ENCODE peak calls at places on chromosomes 1 and 21, in nine cellular contexts. Z, C, J, B, L, M, G, U and D are unnamed samples.

GRCh38 chr1:107681001-107681479 is 283.9 kb downstream of the VAV3 start:
- DNase-seq in Z (no peak), L (no peak), U (no peak), B (no peak), C (no peak), J (no peak), M (no peak), G (no peak), D (no peak)

GRCh38 chr1:94602312-94602711 is 60.8 kb upstream of the F3 start:
- DNase-seq in C (peak), G (no peak), L (no peak), U (no peak), Z (no peak), M (no peak), B (no peak), J (peak), D (no peak)

GRCh38 chr1:229430761-229431269 is 3.1 kb downstream of the ACTA1 start:
- DNase-seq in Z (peak), G (no peak), J (peak), C (peak), M (no peak), U (no peak), B (no peak), L (no peak), D (no peak)

GRCh38 chr1:21291964-21292363 is 1.7 kb upstream of the ECE1 start:
- DNase-seq in C (no peak), B (no peak), Z (no peak), M (no peak), G (no peak), U (no peak), L (no peak), J (no peak), D (no peak)

GRCh38 chr1:41918450-41919043 is at the start of gene HIVEP3:
- DNase-seq in G (no peak), Z (no peak), C (no peak), U (no peak), M (no peak), J (no peak), B (no peak), L (no peak), D (peak)

GRCh38 chr1:72431810-72432209 is 149.5 kb upstream of the NEGR1 start:
- DNase-seq in M (no peak), C (no peak), G (no peak), Z (no peak), B (no peak), L (no peak), J (no peak), U (no peak), D (no peak)

GRCh38 chr1:209589440-209589839 is 5.9 kb downstream of the CAMK1G start:
- DNase-seq in Z (no peak), M (no peak), L (no peak), U (no peak), C (no peak), B (no peak), G (no peak), J (no peak), D (no peak)

GRCh38 chr1:93734999-93735398 is 53.4 kb upstream of the BCAR3 start:
- DNase-seq in B (no peak), M (no peak), Z (peak), G (no peak), U (no peak), L (no peak), J (no peak), C (no peak), D (no peak)

GRCh38 chr21:16426936-16427335 is 697.2 kb downstream of the USP25 start:
- DNase-seq in U (no peak), C (no peak), G (no peak), M (no peak), B (no peak), Z (no peak), L (no peak), J (no peak), D (no peak)

GRCh38 chr1:67084765-67085318 is 30.9 kb upstream of the SLC35D1 start:
- DNase-seq in U (no peak), L (no peak), Z (no peak), B (no peak), M (no peak), C (no peak), G (no peak), J (no peak), D (no peak)

GRCh38 chr1:244054924-244055263 is 3.8 kb downstream of the ZBTB18 start:
- DNase-seq in C (no peak), B (no peak), L (no peak), G (no peak), U (no peak), M (peak), Z (no peak), J (no peak), D (no peak)

GRCh38 chr1:212432163-212432705 is 486 bp upstream of the NENF start:
- DNase-seq in U (no peak), B (no peak), M (no peak), L (no peak), C (no peak), J (peak), Z (peak), G (no peak), D (no peak)

GRCh38 chr1:114315601-114316000 is 161.9 kb upstream of the SYT6 start:
- DNase-seq in Z (no peak), B (no peak), C (no peak), M (no peak), G (no peak), L (no peak), U (no peak), J (no peak), D (no peak)

GRCh38 chr1:66282343-66282852 is 251.6 kb upstream of the SGIP1 start:
- DNase-seq in C (no peak), B (no peak), U (no peak), M (no peak), L (no peak), J (peak), Z (no peak), G (peak), D (no peak)

GRCh38 chr1:186655877-186656276 is 24.3 kb downstream of the PTGS2 start:
- DNase-seq in U (no peak), B (no peak), J (no peak), L (no peak), Z (no peak), G (no peak), M (no peak), C (no peak), D (no peak)

GRCh38 chr1:99766378-99766800 is at the start of gene FRRS1:
- DNase-seq in U (peak), B (no peak), C (peak), G (peak), L (no peak), M (peak), Z (peak), J (peak), D (peak)

GRCh38 chr1:227894306-227894721 is 53.4 kb downstream of the WNT9A start:
- DNase-seq in U (peak), G (no peak), Z (no peak), M (no peak), J (no peak), C (peak), B (no peak), L (peak), D (no peak)

GRCh38 chr1:9715536-9716226 is 64.2 kb downstream of the PIK3CD start:
- DNase-seq in U (no peak), J (no peak), L (no peak), G (no peak), M (peak), B (no peak), Z (no peak), C (no peak), D (no peak)

GRCh38 chr1:186033744-186034345 is 299.7 kb downstream of the HMCN1 start:
- DNase-seq in L (no peak), C (no peak), U (no peak), Z (no peak), B (no peak), G (no peak), J (no peak), M (no peak), D (no peak)

GRCh38 chr1:207805841-207806421 is 54.1 kb downstream of the CD46 start:
- DNase-seq in G (no peak), Z (peak), J (no peak), M (no peak), L (no peak), U (peak), C (peak), B (peak), D (peak)

GRCh38 chr1:151693057-151693651 is 23.4 kb downstream of the CELF3 start:
- DNase-seq in Z (peak), C (no peak), B (no peak), J (peak), L (no peak), U (no peak), G (no peak), M (no peak), D (no peak)

GRCh38 chr1:229613938-229614337 is 12.0 kb downstream of the TAF5L start:
- DNase-seq in U (no peak), G (no peak), M (no peak), L (no peak), C (no peak), J (no peak), B (no peak), Z (no peak), D (no peak)

GRCh38 chr1:28147264-28148094 is 29.0 kb downstream of the PTAFR start:
- DNase-seq in B (no peak), L (no peak), G (no peak), U (no peak), J (no peak), Z (no peak), M (peak), C (no peak), D (no peak)

GRCh38 chr1:36494971-36495370 is 12.3 kb upstream of the CSF3R start:
- DNase-seq in M (peak), L (no peak), C (no peak), U (no peak), J (no peak), G (no peak), Z (no peak), B (peak), D (no peak)

GRCh38 chr1:109151146-109151545 is 37.2 kb downstream of the ELAPOR1 start:
- DNase-seq in Z (no peak), C (peak), J (no peak), U (no peak), G (no peak), L (no peak), B (no peak), M (no peak), D (peak)

GRCh38 chr1:42328916-42329496 is 6.0 kb downstream of the FOXJ3 start:
- DNase-seq in B (no peak), G (no peak), L (no peak), J (no peak), M (no peak), C (no peak), Z (no peak), U (no peak), D (no peak)

GRCh38 chr1:239389703-239390102 is 3.3 kb downstream of the CHRM3 start:
- DNase-seq in M (no peak), Z (no peak), B (no peak), J (no peak), C (no peak), G (no peak), U (no peak), L (no peak), D (no peak)

GRCh38 chr1:212656730-212657129 is 42.9 kb downstream of the BATF3 start:
- DNase-seq in J (peak), B (no peak), U (no peak), M (no peak), L (peak), Z (no peak), C (no peak), G (no peak), D (no peak)

GRCh38 chr1:208126108-208126507 is 118.1 kb downstream of the PLXNA2 start:
- DNase-seq in C (no peak), G (no peak), L (no peak), J (no peak), B (peak), U (no peak), Z (no peak), M (no peak), D (no peak)

GRCh38 chr1:30762931-30763653 is 5.5 kb upstream of the LAPTM5 start:
- DNase-seq in L (no peak), U (no peak), M (no peak), G (no peak), B (no peak), C (no peak), J (no peak), Z (no peak), D (no peak)

GRCh38 chr1:30763654-30764248 is 6.2 kb upstream of the LAPTM5 start:
- DNase-seq in C (no peak), Z (no peak), M (no peak), G (no peak), U (no peak), L (no peak), J (no peak), B (peak), D (peak)

GRCh38 chr1:30761312-30762151 is 4.0 kb upstream of the LAPTM5 start:
- DNase-seq in Z (peak), B (no peak), M (no peak), G (no peak), C (no peak), L (no peak), U (no peak), J (peak), D (no peak)

GRCh38 chr1:30760596-30761311 is 3.2 kb upstream of the LAPTM5 start:
- DNase-seq in G (no peak), M (peak), Z (peak), L (no peak), J (no peak), B (no peak), C (no peak), U (no peak), D (no peak)

DNA sequence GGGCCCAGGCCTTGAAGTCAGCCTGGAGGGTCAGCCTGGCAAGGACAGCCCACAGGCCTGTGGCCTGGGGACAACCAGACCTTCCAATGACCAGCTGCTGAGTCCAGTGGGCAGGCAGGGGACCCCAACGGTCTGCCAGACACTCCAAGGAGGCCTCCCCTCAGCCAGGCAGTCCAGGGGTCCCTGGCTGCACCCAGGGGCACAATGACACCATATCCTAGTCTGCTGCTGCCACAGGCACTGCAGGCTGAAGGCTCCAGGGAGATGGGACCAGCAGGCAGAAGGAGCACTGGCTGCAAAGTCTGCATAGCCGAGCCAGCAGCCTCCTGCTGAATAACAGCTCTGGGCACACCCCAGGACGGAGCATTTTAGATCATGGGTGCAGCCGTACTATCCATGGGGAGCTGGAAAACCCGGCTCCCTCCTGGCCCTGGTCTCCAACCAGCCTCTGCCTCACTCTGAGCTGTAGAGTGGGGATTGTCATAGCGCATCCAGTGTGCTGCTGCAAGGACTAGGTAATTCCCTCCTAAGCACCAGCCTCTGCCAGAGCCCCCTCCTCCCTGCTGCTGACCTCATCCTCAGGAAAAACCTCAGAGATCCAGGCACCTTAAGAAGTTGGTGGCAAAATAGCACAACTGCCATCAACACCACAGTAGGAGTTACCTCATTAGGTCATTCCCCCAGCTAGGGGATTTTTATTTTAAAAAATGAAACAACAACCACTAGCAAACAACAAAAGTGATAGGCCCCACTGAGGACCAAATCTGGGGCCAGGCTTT is 4.8 kb upstream of the LAPTM5 start:
- DNase-seq in B (no peak), L (no peak), C (no peak), U (no peak), Z (no peak), M (peak), J (no peak), G (no peak), D (no peak)
- TF ChIP-seq POLR2A in B (no peak), L (no peak), C (no peak), U (no peak), Z (no peak), M (no peak), J (no peak), G (peak), D (no peak)

GRCh38 chr1:11719313-11720032 is 16.5 kb upstream of the AGTRAP start:
- DNase-seq in C (peak), U (peak), J (peak), M (peak), G (peak), Z (peak), L (no peak), B (peak), D (peak)
- TF ChIP-seq POLR2A in C (no peak), U (no peak), J (peak), M (no peak), G (no peak), Z (no peak), L (no peak), B (no peak), D (no peak)

DNA sequence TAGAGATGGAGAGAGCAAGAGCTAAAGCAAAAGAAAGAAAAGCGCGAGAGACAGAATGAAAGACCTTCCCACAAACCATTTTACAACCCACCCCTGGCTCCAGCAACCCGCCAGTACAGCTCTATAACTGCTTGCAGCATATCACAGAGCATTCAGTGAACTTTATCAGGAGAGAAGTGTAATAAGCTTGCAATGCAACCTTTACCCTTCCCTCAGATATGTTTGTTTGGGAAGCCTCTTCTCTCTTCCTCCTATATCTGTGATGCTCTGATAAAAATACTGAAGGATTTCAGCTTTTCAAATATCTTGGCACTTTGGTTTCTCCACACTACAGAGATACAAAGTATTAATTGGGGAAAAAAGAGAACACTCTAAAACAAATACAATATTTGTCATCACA is 6.9 kb downstream of the CRP start:
- DNase-seq in B (no peak), U (no peak), Z (no peak), M (no peak), C (no peak), G (no peak), L (no peak), J (no peak), D (no peak)
- TF ChIP-seq POLR2A in B (no peak), U (no peak), Z (no peak), M (no peak), C (no peak), G (no peak), L (no peak), J (no peak), D (no peak)

DNA sequence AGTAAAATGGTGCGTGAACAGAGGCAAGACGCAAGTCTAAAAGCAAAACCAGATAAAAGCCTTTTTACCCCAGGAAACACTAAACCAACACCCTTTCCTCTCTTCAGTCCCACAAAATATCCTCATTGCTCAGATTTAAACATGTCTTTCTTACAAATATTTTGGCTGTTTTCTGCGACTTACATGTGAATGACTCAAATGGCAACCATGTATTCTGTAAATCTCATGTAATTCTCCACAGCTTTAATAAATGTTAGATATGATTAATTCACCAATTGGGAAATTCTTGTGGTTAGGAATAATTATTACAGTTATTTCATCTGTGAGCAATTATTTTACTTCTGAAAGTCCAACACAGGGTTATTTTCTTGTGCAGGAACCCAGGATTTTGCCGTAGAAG is 431.4 kb downstream of the LMO4 start:
- DNase-seq in B (no peak), L (no peak), Z (no peak), G (no peak), M (no peak), J (no peak), C (no peak), U (no peak), D (no peak)
- TF ChIP-seq POLR2A in B (no peak), L (no peak), Z (no peak), G (no peak), M (no peak), J (no peak), C (no peak), U (no peak), D (no peak)

GRCh38 chr1:205477759-205478247 is 22.0 kb upstream of the BLACAT1 start:
- DNase-seq in U (no peak), Z (no peak), L (no peak), G (no peak), C (peak), M (no peak), B (no peak), J (no peak), D (peak)

GRCh38 chr1:205481629-205482071 is 22.8 kb upstream of the CDK18 start:
- DNase-seq in Z (no peak), L (no peak), B (no peak), C (no peak), G (no peak), M (no peak), J (no peak), U (no peak), D (no peak)

GRCh38 chr1:205481279-205481617 is 23.2 kb upstream of the CDK18 start:
- DNase-seq in L (no peak), U (no peak), Z (no peak), G (no peak), B (no peak), C (no peak), J (no peak), M (no peak), D (no peak)

GRCh38 chr1:205483372-205483771 is 21.1 kb upstream of the CDK18 start:
- DNase-seq in Z (no peak), U (no peak), B (no peak), C (no peak), G (no peak), J (no peak), L (no peak), M (no peak), D (no peak)

GRCh38 chr1:205480349-205481278 is 23.9 kb upstream of the CDK18 start:
- DNase-seq in U (no peak), J (no peak), C (no peak), M (no peak), L (no peak), G (no peak), B (no peak), Z (no peak), D (no peak)
- TF ChIP-seq POLR2A in U (no peak), J (no peak), C (no peak), M (no peak), L (no peak), G (no peak), B (no peak), Z (no peak), D (no peak)

GRCh38 chr1:155002479-155003226 is at the start of gene ZBTB7B:
- DNase-seq in M (peak), U (peak), Z (peak), C (peak), L (no peak), J (peak), B (no peak), G (no peak), D (no peak)

GRCh38 chr1:155003227-155003765 is 694 bp downstream of the ZBTB7B start:
- DNase-seq in U (peak), B (no peak), M (peak), C (no peak), L (no peak), Z (peak), G (no peak), J (peak), D (no peak)

GRCh38 chr1:155001438-155001687 is 1.2 kb upstream of the ZBTB7B start:
- DNase-seq in C (no peak), B (no peak), Z (no peak), U (no peak), L (no peak), G (no peak), J (no peak), M (no peak), D (no peak)

GRCh38 chr1:155000725-155001437 is 1.7 kb upstream of the ZBTB7B start:
- DNase-seq in L (no peak), U (peak), G (peak), C (peak), J (peak), M (peak), B (peak), Z (peak), D (peak)

GRCh38 chr1:155001688-155002474 is 721 bp upstream of the ZBTB7B start:
- DNase-seq in U (peak), L (peak), M (peak), C (peak), G (peak), B (peak), Z (peak), J (peak), D (peak)
- TF ChIP-seq POLR2A in U (peak), L (no peak), M (no peak), C (no peak), G (no peak), B (peak), Z (no peak), J (no peak), D (peak)

DNA sequence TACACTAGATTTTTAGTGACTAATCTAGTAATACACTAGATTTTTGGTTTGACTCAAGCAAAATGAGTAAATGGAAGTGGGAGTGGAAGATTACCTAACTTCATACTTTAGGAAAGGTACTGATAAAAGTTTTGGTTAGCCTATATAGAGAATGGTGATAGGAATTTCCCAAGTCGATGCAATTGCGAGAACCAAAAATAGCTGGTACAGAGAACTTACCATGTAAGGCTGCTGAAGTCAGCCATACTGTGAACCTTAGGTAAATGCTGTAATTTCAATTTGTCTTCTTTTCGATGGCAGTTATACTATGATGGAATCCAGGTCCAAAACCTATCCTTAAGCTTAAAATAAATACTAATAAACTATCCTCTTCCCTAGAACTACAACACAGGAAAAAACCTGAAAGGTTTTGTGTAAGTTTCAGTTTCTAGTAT is 4.6 kb downstream of the PNRC2 start:
- DNase-seq in G (no peak), L (no peak), B (no peak), U (no peak), M (no peak), C (no peak), Z (no peak), J (no peak), D (no peak)
- TF ChIP-seq POLR2A in G (peak), L (no peak), B (no peak), U (no peak), M (no peak), C (no peak), Z (no peak), J (no peak), D (no peak)